ENCODE peak calls at places on chromosomes 13 and 19, in six cellular contexts. H, T, N, B, S and F are unnamed samples.

GRCh38 chr13:38590796-38591507 is 95.9 kb upstream of the FREM2 start:
- DNase-seq in H (no peak), T (no peak), N (no peak), B (no peak), S (no peak), F (no peak)

GRCh38 chr13:42991892-42992584 is at the start of gene EPSTI1:
- DNase-seq in H (peak; percentile 60), T (peak; percentile 57), N (peak; percentile 45), B (peak; percentile 79), S (peak; percentile 76), F (peak; percentile 48)

GRCh38 chr19:56690668-56691067 is 19.1 kb upstream of the ZNF835 start:
- DNase-seq in H (no peak), T (no peak), N (no peak), B (no peak), S (no peak), F (no peak)

GRCh38 chr13:80131204-80131603 is 209.7 kb downstream of the SPRY2 start:
- DNase-seq in H (no peak), T (peak; percentile 71), N (no peak), B (peak; percentile 84), S (peak; percentile 78), F (no peak)

GRCh38 chr19:19321143-19321577 is 531 bp downstream of the MAU2 start:
- DNase-seq in H (no peak), T (no peak), N (no peak), B (no peak), S (peak; percentile 13), F (no peak)

GRCh38 chr19:38134538-38135149 is 89.4 kb downstream of the DPF1 start:
- DNase-seq in H (peak; percentile 9), T (peak; percentile 68), N (no peak), B (peak; percentile 30), S (peak; percentile 55), F (no peak)

GRCh38 chr19:44725251-44725650 is 23.3 kb upstream of the BCL3 start:
- DNase-seq in H (no peak), T (no peak), N (no peak), B (peak; percentile 87), S (no peak), F (no peak)

GRCh38 chr19:959935-960502 is 24.1 kb upstream of the WDR18 start:
- DNase-seq in H (no peak), T (no peak), N (no peak), B (no peak), S (no peak), F (no peak)

GRCh38 chr19:36423925-36424324 is 5.5 kb upstream of the ZFP82 start:
- DNase-seq in H (no peak), T (no peak), N (no peak), B (no peak), S (no peak), F (no peak)

GRCh38 chr13:66343224-66343828 is 886.8 kb downstream of the PCDH9 start:
- DNase-seq in H (no peak), T (no peak), N (no peak), B (no peak), S (no peak), F (no peak)

GRCh38 chr19:43620061-43621001 is 902 bp upstream of the ZNF428 start:
- DNase-seq in H (peak; percentile 82), T (no peak), N (no peak), B (peak; percentile 89), S (no peak), F (peak; percentile 76)

GRCh38 chr19:18881491-18881890 is 14.5 kb downstream of the CERS1 start:
- DNase-seq in H (no peak), T (no peak), N (no peak), B (no peak), S (no peak), F (no peak)

GRCh38 chr13:67735651-67736050 is 505.5 kb upstream of the PCDH9 start:
- DNase-seq in H (no peak), T (no peak), N (no peak), B (no peak), S (no peak), F (no peak)

GRCh38 chr13:45219938-45220375 is 19.1 kb upstream of the KCTD4 start:
- DNase-seq in H (no peak), T (no peak), N (no peak), B (no peak), S (peak; percentile 42), F (no peak)

GRCh38 chr13:94073006-94073744 is 406.3 kb downstream of the DCT start:
- DNase-seq in H (no peak), T (no peak), N (no peak), B (no peak), S (peak; percentile 91), F (no peak)